ENCODE peak calls at places on chromosome 16, in ten cellular contexts. K is fibroblast of lung; C is fibroblast of mammary gland; X is Right ventricle myocardium superior; Z is stimulated activated CD4-positive, alpha-beta T cell treated with anti-CD3 and anti-CD28 coated beads, Interleukin-1b, Interleukin-23, amount 100 ng/mL, for 24 hours; D is stimulated activated naive CD8-positive, alpha-beta T cell treated with anti-CD3 and anti-CD28 coated beads, Interleukin-15, Interleukin-2, amounts not matched to agents 100 U/mL and 50 U/mL, for 24 hours; A is KBM-7; T is left ventricle myocardium superior; N is activated CD4-positive, alpha-beta T cell treated with anti-CD3 and anti-CD28 coated beads for 24 hours; G is hypothalamus. E is an unnamed sample.

GRCh38 chr16:29310852-29311314 is 95.6 kb downstream of the NPIPB11 start:
- DNase-seq in K (peak), C (peak), X (peak), Z (no peak), D (no peak), A (no peak), T (peak), N (no peak), G (no peak), E (no peak)

GRCh38 chr16:79257958-79258490 is 342.5 kb downstream of the MAF start:
- DNase-seq in K (no peak), C (no peak), X (no peak), Z (no peak), D (no peak), A (no peak), T (no peak), N (no peak), G (no peak), E (no peak)

GRCh38 chr16:66717112-66717675 is 20.7 kb upstream of the CMTM4 start:
- DNase-seq in K (peak), C (peak), X (peak), Z (no peak), D (peak), A (peak), T (peak), N (no peak), G (no peak), E (peak)

GRCh38 chr16:85767569-85767968 is 16.7 kb upstream of the C16orf74 start:
- DNase-seq in K (peak), C (peak), X (no peak), Z (no peak), D (no peak), A (no peak), T (no peak), N (no peak), G (no peak), E (no peak)

GRCh38 chr16:46620265-46621005 is 744 bp downstream of the SHCBP1 start:
- DNase-seq in K (peak), C (peak), X (no peak), Z (no peak), D (peak), A (peak), T (no peak), N (no peak), G (no peak), E (no peak)

GRCh38 chr16:67648088-67648763 is 3.3 kb downstream of the CARMIL2 start:
- DNase-seq in K (no peak), C (no peak), X (no peak), Z (no peak), D (no peak), A (no peak), T (no peak), N (no peak), G (no peak), E (no peak)

GRCh38 chr16:15440852-15441251 is 6.5 kb downstream of the BMERB1 start:
- DNase-seq in K (peak), C (peak), X (no peak), Z (no peak), D (peak), A (no peak), T (no peak), N (no peak), G (no peak), E (no peak)

GRCh38 chr16:89175280-89176146 is 4.0 kb downstream of the CDH15 start:
- DNase-seq in K (no peak), C (no peak), X (no peak), Z (no peak), D (no peak), A (no peak), T (no peak), N (no peak), G (no peak), E (no peak)

GRCh38 chr16:85090166-85090565 is 22.1 kb downstream of the CIBAR2 start:
- DNase-seq in K (peak), C (no peak), X (no peak), Z (no peak), D (no peak), A (no peak), T (no peak), N (no peak), G (no peak), E (no peak)

GRCh38 chr16:69417537-69418199 is 6.8 kb upstream of the CYB5B start:
- DNase-seq in K (peak), C (no peak), X (no peak), Z (no peak), D (no peak), A (no peak), T (no peak), N (no peak), G (no peak), E (no peak)

GRCh38 chr16:61936522-61936921 is 99.7 kb downstream of the CDH8 start:
- DNase-seq in K (no peak), C (no peak), X (no peak), Z (no peak), D (no peak), A (no peak), T (no peak), N (no peak), G (no peak), E (no peak)

GRCh38 chr16:81740163-81740562 is 38.9 kb upstream of the PLCG2 start:
- DNase-seq in K (no peak), C (no peak), X (no peak), Z (no peak), D (no peak), A (no peak), T (no peak), N (no peak), G (no peak), E (no peak)

GRCh38 chr16:81212830-81213465 is 25.5 kb upstream of the BCO1 start:
- DNase-seq in K (no peak), C (no peak), X (no peak), Z (no peak), D (no peak), A (no peak), T (no peak), N (no peak), G (no peak), E (no peak)

GRCh38 chr16:9033125-9033830 is 58.2 kb upstream of the HAPSTR1 start:
- DNase-seq in K (peak), C (peak), X (no peak), Z (no peak), D (no peak), A (no peak), T (no peak), N (no peak), G (no peak), E (peak)

GRCh38 chr16:81675662-81676535 is 103.2 kb upstream of the PLCG2 start:
- DNase-seq in K (no peak), C (no peak), X (peak), Z (no peak), D (no peak), A (no peak), T (no peak), N (no peak), G (no peak), E (no peak)

GRCh38 chr16:80375973-80376372 is 164.8 kb upstream of the DYNLRB2 start:
- DNase-seq in K (no peak), C (peak), X (no peak), Z (no peak), D (no peak), A (no peak), T (no peak), N (no peak), G (no peak), E (no peak)

GRCh38 chr16:87436225-87437172 is 44.4 kb downstream of the MAP1LC3B start:
- DNase-seq in K (peak), C (peak), X (peak), Z (no peak), D (peak), A (no peak), T (no peak), N (peak), G (no peak), E (no peak)

GRCh38 chr16:81531415-81531814 is 86.8 kb downstream of the CMIP start:
- DNase-seq in K (no peak), C (peak), X (no peak), Z (no peak), D (no peak), A (no peak), T (no peak), N (no peak), G (no peak), E (no peak)

GRCh38 chr16:15434425-15435215 is at the start of gene BMERB1:
- DNase-seq in K (peak), C (peak), X (peak), Z (peak), D (peak), A (no peak), T (peak), N (peak), G (peak), E (no peak)

GRCh38 chr16:56365552-56365951 is 59.8 kb downstream of the AMFR start:
- DNase-seq in K (no peak), C (no peak), X (no peak), Z (no peak), D (no peak), A (no peak), T (no peak), N (no peak), G (no peak), E (no peak)

GRCh38 chr16:2692948-2693651 is 10.8 kb downstream of the KCTD5 start:
- DNase-seq in K (peak), C (peak), X (peak), Z (no peak), D (no peak), A (no peak), T (peak), N (no peak), G (no peak), E (no peak)

GRCh38 chr16:88287219-88287618 is 95.5 kb upstream of the ZNF469 start:
- DNase-seq in K (peak), C (peak), X (no peak), Z (no peak), D (peak), A (peak), T (peak), N (no peak), G (no peak), E (peak)

GRCh38 chr16:77918792-77919707 is 103.3 kb upstream of the CLEC3A start:
- DNase-seq in K (peak), C (no peak), X (no peak), Z (no peak), D (no peak), A (no peak), T (no peak), N (no peak), G (no peak), E (no peak)

E was measured in DND-41.